ENCODE peak calls at places on chromosomes 12 and 14, in nine cellular contexts. One of them, this sample, is unnamed.

GRCh38 chr12:109356586-109356985 is 8.9 kb downstream of the MYO1H start:
- DNase-seq in GM06990: no peak
- DNase-seq in GM20000: no peak
- DNase-seq in astrocyte of the spinal cord: no peak
- DNase-seq in tibial artery: no peak
- DNase-seq in foreskin fibroblast: no peak
- DNase-seq in choroid plexus epithelial cell: no peak
- DNase-seq in AG09309: no peak
- DNase-seq in dorsolateral prefrontal cortex: no peak
- DNase-seq in this sample: no peak

GRCh38 chr12:91681751-91682150 is 463.9 kb downstream of the BTG1 start:
- DNase-seq in GM06990: no peak
- DNase-seq in GM20000: no peak
- DNase-seq in astrocyte of the spinal cord: no peak
- DNase-seq in tibial artery: no peak
- DNase-seq in foreskin fibroblast: no peak
- DNase-seq in choroid plexus epithelial cell: no peak
- DNase-seq in AG09309: no peak
- DNase-seq in dorsolateral prefrontal cortex: no peak
- DNase-seq in this sample: no peak

GRCh38 chr14:24216345-24216699 is 456 bp upstream of the MDP1 start:
- DNase-seq in GM06990: no peak
- DNase-seq in GM20000: no peak
- DNase-seq in astrocyte of the spinal cord: no peak
- DNase-seq in tibial artery: no peak
- DNase-seq in foreskin fibroblast: no peak
- DNase-seq in choroid plexus epithelial cell: no peak
- DNase-seq in AG09309: no peak
- DNase-seq in dorsolateral prefrontal cortex: no peak
- DNase-seq in this sample: no peak

GRCh38 chr12:13203028-13203922 is 6.7 kb downstream of the EMP1 start:
- DNase-seq in GM06990: no peak
- DNase-seq in GM20000: peak; percentile 27
- DNase-seq in astrocyte of the spinal cord: no peak
- DNase-seq in tibial artery: peak; percentile 75
- DNase-seq in foreskin fibroblast: peak; percentile 65
- DNase-seq in choroid plexus epithelial cell: peak; percentile 31
- DNase-seq in AG09309: no peak
- DNase-seq in dorsolateral prefrontal cortex: no peak
- DNase-seq in this sample: peak; percentile 22

GRCh38 chr12:85695316-85695715 is 140.9 kb downstream of the RASSF9 start:
- DNase-seq in GM06990: no peak
- DNase-seq in GM20000: no peak
- DNase-seq in astrocyte of the spinal cord: no peak
- DNase-seq in tibial artery: no peak
- DNase-seq in foreskin fibroblast: no peak
- DNase-seq in choroid plexus epithelial cell: no peak
- DNase-seq in AG09309: no peak
- DNase-seq in dorsolateral prefrontal cortex: no peak
- DNase-seq in this sample: no peak

GRCh38 chr12:116423053-116423452 is 136.1 kb upstream of the MAP1LC3B2 start:
- DNase-seq in GM06990: no peak
- DNase-seq in GM20000: no peak
- DNase-seq in astrocyte of the spinal cord: peak; percentile 26
- DNase-seq in tibial artery: no peak
- DNase-seq in foreskin fibroblast: peak; percentile 86
- DNase-seq in choroid plexus epithelial cell: peak; percentile 73
- DNase-seq in AG09309: peak; percentile 63
- DNase-seq in dorsolateral prefrontal cortex: no peak
- DNase-seq in this sample: no peak

GRCh38 chr12:100574262-100575074 is 984 bp downstream of the GAS2L3 start:
- DNase-seq in GM06990: no peak
- DNase-seq in GM20000: no peak
- DNase-seq in astrocyte of the spinal cord: no peak
- DNase-seq in tibial artery: no peak
- DNase-seq in foreskin fibroblast: peak; percentile 57
- DNase-seq in choroid plexus epithelial cell: no peak
- DNase-seq in AG09309: no peak
- DNase-seq in dorsolateral prefrontal cortex: no peak
- DNase-seq in this sample: no peak

GRCh38 chr14:89779707-89780106 is 174.8 kb downstream of the EFCAB11 start:
- DNase-seq in GM06990: no peak
- DNase-seq in GM20000: no peak
- DNase-seq in astrocyte of the spinal cord: no peak
- DNase-seq in tibial artery: no peak
- DNase-seq in foreskin fibroblast: peak; percentile 5
- DNase-seq in choroid plexus epithelial cell: peak; percentile 36
- DNase-seq in AG09309: no peak
- DNase-seq in dorsolateral prefrontal cortex: no peak
- DNase-seq in this sample: no peak

DNA sequence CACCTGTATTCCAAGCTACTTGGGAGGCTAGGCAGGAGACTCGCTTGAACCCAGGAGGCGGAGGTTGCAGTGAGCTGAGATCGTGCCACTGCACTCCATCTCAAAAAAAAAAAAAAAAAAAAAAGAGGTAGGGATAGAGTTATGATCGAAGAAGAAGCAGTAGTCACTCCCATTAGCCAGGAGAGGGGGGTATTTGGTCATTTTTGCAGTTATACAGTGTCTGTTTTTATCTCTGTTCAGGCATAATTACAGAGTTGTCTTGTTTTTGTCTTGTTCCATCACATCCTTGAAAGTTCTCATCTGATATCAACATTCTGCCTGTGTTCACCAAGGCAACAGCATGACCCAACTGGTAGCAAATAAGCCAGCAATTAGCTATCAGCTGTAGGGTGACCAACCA is 98.5 kb upstream of the TMPO start:
- DNase-seq in GM06990: no peak
- DNase-seq in GM20000: no peak
- DNase-seq in astrocyte of the spinal cord: peak; percentile 44
- DNase-seq in tibial artery: no peak
- DNase-seq in foreskin fibroblast: peak; percentile 28
- DNase-seq in choroid plexus epithelial cell: peak; percentile 85
- DNase-seq in AG09309: no peak
- DNase-seq in dorsolateral prefrontal cortex: no peak
- DNase-seq in this sample: no peak
- TF ChIP-seq CTCF in GM06990: peak; percentile 1
- TF ChIP-seq CTCF in GM20000: no peak
- TF ChIP-seq CTCF in astrocyte of the spinal cord: peak; percentile 30
- TF ChIP-seq CTCF in tibial artery: no peak
- TF ChIP-seq CTCF in foreskin fibroblast: peak; percentile 33
- TF ChIP-seq CTCF in choroid plexus epithelial cell: peak; percentile 57
- TF ChIP-seq CTCF in AG09309: peak; percentile 36
- TF ChIP-seq CTCF in dorsolateral prefrontal cortex: peak; percentile 13
- TF ChIP-seq CTCF in this sample: no peak

GRCh38 chr12:51970904-51971646 is 19.6 kb downstream of the ACVR1B start:
- DNase-seq in GM06990: peak; percentile 80
- DNase-seq in GM20000: peak; percentile 73
- DNase-seq in astrocyte of the spinal cord: peak; percentile 62
- DNase-seq in tibial artery: no peak
- DNase-seq in foreskin fibroblast: no peak
- DNase-seq in choroid plexus epithelial cell: peak; percentile 63
- DNase-seq in AG09309: no peak
- DNase-seq in dorsolateral prefrontal cortex: no peak
- DNase-seq in this sample: peak; percentile 71
- TF ChIP-seq CTCF in GM06990: peak; percentile 69
- TF ChIP-seq CTCF in GM20000: peak; percentile 45
- TF ChIP-seq CTCF in astrocyte of the spinal cord: peak; percentile 78
- TF ChIP-seq CTCF in tibial artery: no peak
- TF ChIP-seq CTCF in foreskin fibroblast: peak; percentile 54
- TF ChIP-seq CTCF in choroid plexus epithelial cell: peak; percentile 88
- TF ChIP-seq CTCF in AG09309: peak; percentile 47
- TF ChIP-seq CTCF in dorsolateral prefrontal cortex: peak; percentile 25
- TF ChIP-seq CTCF in this sample: peak; percentile 62

GRCh38 chr14:56816575-56817391 is 6.5 kb upstream of the OTX2 start:
- DNase-seq in GM06990: no peak
- DNase-seq in GM20000: no peak
- DNase-seq in astrocyte of the spinal cord: no peak
- DNase-seq in tibial artery: no peak
- DNase-seq in foreskin fibroblast: no peak
- DNase-seq in choroid plexus epithelial cell: no peak
- DNase-seq in AG09309: no peak
- DNase-seq in dorsolateral prefrontal cortex: peak; percentile 22
- DNase-seq in this sample: no peak
- TF ChIP-seq CTCF in GM06990: no peak
- TF ChIP-seq CTCF in GM20000: no peak
- TF ChIP-seq CTCF in astrocyte of the spinal cord: no peak
- TF ChIP-seq CTCF in tibial artery: no peak
- TF ChIP-seq CTCF in foreskin fibroblast: no peak
- TF ChIP-seq CTCF in choroid plexus epithelial cell: no peak
- TF ChIP-seq CTCF in AG09309: no peak
- TF ChIP-seq CTCF in dorsolateral prefrontal cortex: no peak
- TF ChIP-seq CTCF in this sample: no peak

GRCh38 chr14:68926236-68926635 is 52.9 kb downstream of the ACTN1 start:
- DNase-seq in GM06990: no peak
- DNase-seq in GM20000: no peak
- DNase-seq in astrocyte of the spinal cord: no peak
- DNase-seq in tibial artery: no peak
- DNase-seq in foreskin fibroblast: peak; percentile 27
- DNase-seq in choroid plexus epithelial cell: no peak
- DNase-seq in AG09309: no peak
- DNase-seq in dorsolateral prefrontal cortex: no peak
- DNase-seq in this sample: no peak
- TF ChIP-seq CTCF in GM06990: peak; percentile 28
- TF ChIP-seq CTCF in GM20000: no peak
- TF ChIP-seq CTCF in astrocyte of the spinal cord: peak; percentile 61
- TF ChIP-seq CTCF in tibial artery: no peak
- TF ChIP-seq CTCF in foreskin fibroblast: peak; percentile 40
- TF ChIP-seq CTCF in choroid plexus epithelial cell: peak; percentile 71
- TF ChIP-seq CTCF in AG09309: peak; percentile 56
- TF ChIP-seq CTCF in dorsolateral prefrontal cortex: no peak
- TF ChIP-seq CTCF in this sample: no peak

DNA sequence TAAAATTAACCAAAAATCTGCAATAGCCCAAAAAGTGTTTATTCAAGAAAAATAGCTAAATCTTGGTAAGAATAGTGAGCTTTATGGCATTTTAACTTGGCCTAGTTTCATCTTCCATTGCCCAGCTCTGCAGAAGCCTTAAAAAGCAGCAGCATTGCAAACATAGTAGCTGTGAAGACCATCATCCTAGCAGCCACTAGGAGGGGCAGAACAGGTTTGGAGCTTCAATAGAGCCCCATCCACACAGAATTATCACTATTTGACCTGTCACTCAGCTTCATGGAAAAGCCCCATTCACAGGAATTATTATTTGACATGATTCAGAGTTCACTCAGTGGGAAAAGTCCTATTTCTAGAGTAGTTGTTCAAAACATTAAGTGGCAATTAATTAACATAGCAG is 7.3 kb downstream of the CLEC14A start:
- DNase-seq in GM06990: no peak
- DNase-seq in GM20000: no peak
- DNase-seq in astrocyte of the spinal cord: no peak
- DNase-seq in tibial artery: no peak
- DNase-seq in foreskin fibroblast: no peak
- DNase-seq in choroid plexus epithelial cell: peak; percentile 38
- DNase-seq in AG09309: no peak
- DNase-seq in dorsolateral prefrontal cortex: no peak
- DNase-seq in this sample: no peak
- TF ChIP-seq CTCF in GM06990: no peak
- TF ChIP-seq CTCF in GM20000: no peak
- TF ChIP-seq CTCF in astrocyte of the spinal cord: peak; percentile 8
- TF ChIP-seq CTCF in tibial artery: no peak
- TF ChIP-seq CTCF in foreskin fibroblast: peak; percentile 22
- TF ChIP-seq CTCF in choroid plexus epithelial cell: peak; percentile 61
- TF ChIP-seq CTCF in AG09309: no peak
- TF ChIP-seq CTCF in dorsolateral prefrontal cortex: no peak
- TF ChIP-seq CTCF in this sample: no peak

GRCh38 chr14:49893309-49894213 is 679 bp downstream of the ARF6 start:
- DNase-seq in GM06990: peak; percentile 84
- DNase-seq in GM20000: peak; percentile 77
- DNase-seq in astrocyte of the spinal cord: no peak
- DNase-seq in tibial artery: peak; percentile 76
- DNase-seq in foreskin fibroblast: peak; percentile 74
- DNase-seq in choroid plexus epithelial cell: peak; percentile 57
- DNase-seq in AG09309: no peak
- DNase-seq in dorsolateral prefrontal cortex: peak; percentile 21
- DNase-seq in this sample: peak; percentile 75

GRCh38 chr14:49895480-49895879 is 2.6 kb downstream of the ARF6 start:
- DNase-seq in GM06990: no peak
- DNase-seq in GM20000: no peak
- DNase-seq in astrocyte of the spinal cord: no peak
- DNase-seq in tibial artery: no peak
- DNase-seq in foreskin fibroblast: no peak
- DNase-seq in choroid plexus epithelial cell: no peak
- DNase-seq in AG09309: no peak
- DNase-seq in dorsolateral prefrontal cortex: no peak
- DNase-seq in this sample: no peak

GRCh38 chr14:49896956-49897355 is 4.1 kb downstream of the ARF6 start:
- DNase-seq in GM06990: no peak
- DNase-seq in GM20000: no peak
- DNase-seq in astrocyte of the spinal cord: no peak
- DNase-seq in tibial artery: no peak
- DNase-seq in foreskin fibroblast: peak; percentile 32
- DNase-seq in choroid plexus epithelial cell: no peak
- DNase-seq in AG09309: no peak
- DNase-seq in dorsolateral prefrontal cortex: no peak
- DNase-seq in this sample: no peak

GRCh38 chr14:49892301-49892635 is 614 bp upstream of the ARF6 start:
- DNase-seq in GM06990: no peak
- DNase-seq in GM20000: peak; percentile 70
- DNase-seq in astrocyte of the spinal cord: peak; percentile 84
- DNase-seq in tibial artery: no peak
- DNase-seq in foreskin fibroblast: peak; percentile 86
- DNase-seq in choroid plexus epithelial cell: peak; percentile 96
- DNase-seq in AG09309: peak; percentile 55
- DNase-seq in dorsolateral prefrontal cortex: no peak
- DNase-seq in this sample: peak; percentile 63

GRCh38 chr14:49892636-49893308 is at the start of gene ARF6:
- DNase-seq in GM06990: peak; percentile 99
- DNase-seq in GM20000: peak; percentile 98
- DNase-seq in astrocyte of the spinal cord: peak; percentile 98
- DNase-seq in tibial artery: peak; percentile 99
- DNase-seq in foreskin fibroblast: peak; percentile 99
- DNase-seq in choroid plexus epithelial cell: peak; percentile 98
- DNase-seq in AG09309: peak; percentile 85
- DNase-seq in dorsolateral prefrontal cortex: peak; percentile 97
- DNase-seq in this sample: peak; percentile 97
- TF ChIP-seq CTCF in GM06990: no peak
- TF ChIP-seq CTCF in GM20000: peak; percentile 6
- TF ChIP-seq CTCF in astrocyte of the spinal cord: no peak
- TF ChIP-seq CTCF in tibial artery: peak; percentile 16
- TF ChIP-seq CTCF in foreskin fibroblast: peak; percentile 4
- TF ChIP-seq CTCF in choroid plexus epithelial cell: no peak
- TF ChIP-seq CTCF in AG09309: no peak
- TF ChIP-seq CTCF in dorsolateral prefrontal cortex: peak; percentile 38
- TF ChIP-seq CTCF in this sample: peak; percentile 23

GRCh38 chr12:52171950-52172512 is 19.8 kb downstream of the KRT80 start:
- DNase-seq in GM06990: no peak
- DNase-seq in GM20000: no peak
- DNase-seq in astrocyte of the spinal cord: no peak
- DNase-seq in tibial artery: no peak
- DNase-seq in foreskin fibroblast: peak; percentile 49
- DNase-seq in choroid plexus epithelial cell: no peak
- DNase-seq in AG09309: no peak
- DNase-seq in dorsolateral prefrontal cortex: no peak
- DNase-seq in this sample: no peak
- TF ChIP-seq CTCF in GM06990: peak; percentile 41
- TF ChIP-seq CTCF in GM20000: peak; percentile 20
- TF ChIP-seq CTCF in astrocyte of the spinal cord: peak; percentile 49
- TF ChIP-seq CTCF in tibial artery: no peak
- TF ChIP-seq CTCF in foreskin fibroblast: peak; percentile 36
- TF ChIP-seq CTCF in choroid plexus epithelial cell: peak; percentile 61
- TF ChIP-seq CTCF in AG09309: peak; percentile 44
- TF ChIP-seq CTCF in dorsolateral prefrontal cortex: no peak
- TF ChIP-seq CTCF in this sample: peak; percentile 14